ENCODE peak calls at places on chromosomes 7 and 10, in nine cellular contexts. N, V, X, H, F, A, J, E and Y are unnamed samples.

GRCh38 chr7:128427289-128427891 is 17.6 kb upstream of the IMPDH1 start:
- DNase-seq in F (peak), A (no peak), X (no peak), H (no peak), J (no peak), N (no peak), E (peak), V (peak), Y (peak)

GRCh38 chr10:62996925-62997324 is 136.2 kb upstream of the NRBF2 start:
- DNase-seq in E (no peak), A (no peak), H (no peak), J (no peak), F (no peak), X (no peak), V (no peak), N (no peak), Y (no peak)

GRCh38 chr10:132133005-132133404 is 53.7 kb upstream of the DPYSL4 start:
- DNase-seq in X (no peak), V (no peak), F (no peak), A (no peak), E (no peak), N (no peak), H (no peak), J (no peak), Y (no peak)

GRCh38 chr10:125694874-125695273 is 11.9 kb upstream of the TEX36 start:
- DNase-seq in E (no peak), N (no peak), V (no peak), X (peak), J (no peak), H (no peak), A (no peak), F (peak), Y (no peak)

GRCh38 chr10:70494966-70495365 is 16.4 kb downstream of the PALD1 start:
- DNase-seq in H (peak), A (no peak), F (no peak), J (no peak), E (no peak), N (no peak), X (no peak), V (no peak), Y (peak)

GRCh38 chr7:7051221-7051877 is 131.0 kb upstream of the C1GALT1 start:
- DNase-seq in N (peak), J (peak), X (no peak), V (peak), E (no peak), H (no peak), F (no peak), A (no peak), Y (no peak)

GRCh38 chr7:28989596-28989980 is 31.5 kb upstream of the TRIL start:
- DNase-seq in A (no peak), N (no peak), E (no peak), H (no peak), J (no peak), X (no peak), V (no peak), F (no peak), Y (no peak)

GRCh38 chr10:132384618-132385510 is 12.1 kb upstream of the PWWP2B start:
- DNase-seq in H (no peak), V (no peak), X (no peak), F (no peak), N (no peak), E (no peak), J (no peak), A (peak), Y (no peak)

GRCh38 chr7:118846977-118847376 is 622.5 kb downstream of the ANKRD7 start:
- DNase-seq in X (no peak), V (no peak), E (no peak), A (no peak), N (no peak), H (no peak), F (no peak), J (no peak), Y (no peak)

GRCh38 chr10:3935933-3936359 is 150.9 kb upstream of the KLF6 start:
- DNase-seq in J (no peak), V (no peak), H (no peak), F (no peak), N (no peak), E (no peak), A (no peak), X (no peak), Y (peak)

GRCh38 chr10:126521354-126521753 is 133.1 kb upstream of the ADAM12 start:
- DNase-seq in X (peak), J (no peak), F (no peak), A (no peak), N (no peak), V (no peak), H (no peak), E (no peak), Y (no peak)

GRCh38 chr10:33345236-33345635 is 10.8 kb upstream of the NRP1 start:
- DNase-seq in V (no peak), A (no peak), N (no peak), H (no peak), J (no peak), X (no peak), F (no peak), E (no peak), Y (no peak)

GRCh38 chr10:3806603-3807002 is 21.6 kb upstream of the KLF6 start:
- DNase-seq in F (peak), N (no peak), A (no peak), X (no peak), E (peak), J (no peak), V (no peak), H (no peak), Y (peak)

GRCh38 chr7:148699772-148700629 is 1.3 kb downstream of the CUL1 start:
- DNase-seq in F (peak), J (no peak), X (no peak), V (no peak), A (no peak), H (no peak), N (no peak), E (peak), Y (no peak)

GRCh38 chr10:34905200-34905927 is 90.3 kb upstream of the PARD3 start:
- DNase-seq in F (no peak), V (no peak), J (no peak), E (no peak), N (no peak), X (no peak), A (peak), H (no peak), Y (no peak)

GRCh38 chr10:34908472-34908871 is 93.4 kb upstream of the PARD3 start:
- DNase-seq in H (no peak), A (peak), X (no peak), J (no peak), V (no peak), E (no peak), N (no peak), F (peak), Y (no peak)

GRCh38 chr10:34904191-34904590 is 89.1 kb upstream of the PARD3 start:
- DNase-seq in J (no peak), X (no peak), V (no peak), N (no peak), E (no peak), H (no peak), F (no peak), A (peak), Y (no peak)

GRCh38 chr10:34907743-34908425 is 92.8 kb upstream of the PARD3 start:
- DNase-seq in J (no peak), V (no peak), E (no peak), F (no peak), N (no peak), X (no peak), A (peak), H (no peak), Y (no peak)

GRCh38 chr10:34906021-34906965 is 91.2 kb upstream of the PARD3 start:
- DNase-seq in E (no peak), H (no peak), A (peak), J (peak), X (no peak), N (no peak), F (peak), V (peak), Y (no peak)
- TF ChIP-seq POLR2A in E (no peak), H (no peak), A (no peak), J (no peak), X (no peak), N (no peak), F (no peak), V (no peak), Y (no peak)

GRCh38 chr7:4883352-4884144 is at the start of gene RADIL:
- DNase-seq in N (peak), H (peak), E (peak), V (peak), J (peak), X (peak), F (peak), A (peak), Y (peak)
- TF ChIP-seq POLR2A in N (no peak), H (no peak), E (no peak), V (no peak), J (no peak), X (peak), F (no peak), A (no peak), Y (no peak)

DNA sequence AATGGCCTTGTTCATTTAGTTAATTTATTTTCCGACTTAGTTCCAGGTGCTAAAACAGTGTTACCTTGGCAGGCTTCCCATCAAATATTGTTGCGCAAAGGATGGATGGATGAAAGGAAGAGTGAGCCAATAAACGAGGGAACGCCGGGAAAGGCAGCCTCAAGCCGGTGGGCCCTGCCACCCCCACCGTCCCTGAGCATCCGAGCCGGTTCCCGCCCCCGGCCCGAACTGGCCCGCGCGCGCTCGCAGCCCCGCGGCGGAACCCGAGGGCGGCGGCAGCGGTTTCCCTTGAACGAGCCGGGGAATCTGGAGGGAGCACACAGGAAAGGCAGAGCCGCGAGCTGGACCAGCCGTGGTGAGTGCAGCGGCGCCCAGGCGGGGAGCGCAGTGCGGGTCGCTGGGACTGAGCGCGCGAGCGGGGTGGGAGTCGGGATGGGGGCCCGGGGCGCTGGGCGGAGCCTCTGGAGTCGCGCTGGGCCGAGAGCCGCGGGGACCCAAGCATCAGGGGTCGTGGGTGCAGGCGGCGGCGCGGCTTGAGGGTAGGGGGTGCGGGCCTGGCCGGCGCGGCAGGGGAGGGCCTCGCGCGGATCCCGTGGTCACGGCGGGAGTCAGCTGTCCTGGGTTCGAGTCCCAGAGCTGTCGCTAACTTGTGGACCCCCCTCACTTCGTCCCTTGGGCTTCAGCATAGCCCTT is at the start of gene AGK:
- DNase-seq in J (peak), H (peak), X (peak), A (peak), E (peak), N (peak), F (peak), V (peak), Y (peak)
- TF ChIP-seq POLR2A in J (no peak), H (no peak), X (peak), A (no peak), E (peak), N (peak), F (peak), V (no peak), Y (no peak)

GRCh38 chr10:23139677-23140076 is 44.3 kb downstream of the MSRB2 start:
- DNase-seq in F (no peak), H (no peak), E (no peak), V (no peak), X (no peak), N (no peak), A (no peak), J (no peak), Y (no peak)
- TF ChIP-seq POLR2A in F (no peak), H (no peak), E (no peak), V (no peak), X (no peak), N (no peak), A (no peak), J (no peak), Y (no peak)

GRCh38 chr10:37687581-37687980 is 169.8 kb downstream of the ZNF248 start:
- DNase-seq in A (no peak), H (no peak), V (no peak), E (no peak), F (no peak), X (no peak), N (no peak), J (no peak), Y (no peak)
- TF ChIP-seq POLR2A in A (no peak), H (no peak), V (no peak), E (no peak), F (no peak), X (no peak), N (no peak), J (no peak), Y (no peak)